ENCODE peak calls at places on chromosomes 11 and 22, in eight cellular contexts. One of them, this sample, is unnamed.
A peak's percentile ranks its signal among the peaks of the same experiment; 100 is the strongest.

GRCh38 chr11:64409707-64410395 is 50.9 kb downstream of the RPS6KA4 start:
- DNase-seq in aorta: no peak
- DNase-seq in mammary epithelial cell: no peak
- DNase-seq in GM23248: peak; percentile 12
- DNase-seq in AG04450: no peak
- DNase-seq in RWPE2: no peak
- DNase-seq in uterus: peak; percentile 62
- DNase-seq in transverse colon: peak; percentile 26
- DNase-seq in this sample: peak; percentile 67

GRCh38 chr11:89458646-89459045 is 32.5 kb downstream of the NOX4 start:
- DNase-seq in AG04450: no peak
- DNase-seq in transverse colon: no peak
- DNase-seq in uterus: no peak
- DNase-seq in GM23248: no peak
- DNase-seq in RWPE2: no peak
- DNase-seq in mammary epithelial cell: no peak
- DNase-seq in aorta: no peak
- DNase-seq in this sample: no peak

GRCh38 chr11:14626650-14627049 is 17.0 kb upstream of the PDE3B start:
- DNase-seq in AG04450: no peak
- DNase-seq in transverse colon: no peak
- DNase-seq in aorta: no peak
- DNase-seq in uterus: no peak
- DNase-seq in RWPE2: no peak
- DNase-seq in GM23248: no peak
- DNase-seq in mammary epithelial cell: no peak
- DNase-seq in this sample: no peak

GRCh38 chr22:26550498-26551033 is 38.3 kb upstream of the TFIP11 start:
- DNase-seq in aorta: peak; percentile 76
- DNase-seq in mammary epithelial cell: no peak
- DNase-seq in AG04450: peak; percentile 76
- DNase-seq in transverse colon: no peak
- DNase-seq in GM23248: peak; percentile 85
- DNase-seq in uterus: peak; percentile 19
- DNase-seq in RWPE2: no peak
- DNase-seq in this sample: no peak

GRCh38 chr11:120627535-120628163 is 116.1 kb downstream of the GRIK4 start:
- DNase-seq in transverse colon: no peak
- DNase-seq in RWPE2: no peak
- DNase-seq in GM23248: no peak
- DNase-seq in AG04450: no peak
- DNase-seq in aorta: no peak
- DNase-seq in mammary epithelial cell: no peak
- DNase-seq in uterus: no peak
- DNase-seq in this sample: no peak

GRCh38 chr11:47533690-47534135 is 19.2 kb downstream of the CELF1 start:
- DNase-seq in aorta: no peak
- DNase-seq in GM23248: peak; percentile 75
- DNase-seq in mammary epithelial cell: no peak
- DNase-seq in transverse colon: no peak
- DNase-seq in AG04450: no peak
- DNase-seq in uterus: no peak
- DNase-seq in RWPE2: no peak
- DNase-seq in this sample: no peak

GRCh38 chr11:112558691-112559090 is 298.0 kb upstream of the PLET1 start:
- DNase-seq in aorta: no peak
- DNase-seq in mammary epithelial cell: no peak
- DNase-seq in uterus: no peak
- DNase-seq in RWPE2: no peak
- DNase-seq in GM23248: no peak
- DNase-seq in AG04450: no peak
- DNase-seq in transverse colon: no peak
- DNase-seq in this sample: no peak

GRCh38 chr11:123063396-123064267 is 1.7 kb upstream of the HSPA8 start:
- DNase-seq in AG04450: no peak
- DNase-seq in GM23248: peak; percentile 78
- DNase-seq in transverse colon: peak; percentile 52
- DNase-seq in uterus: peak; percentile 32
- DNase-seq in RWPE2: no peak
- DNase-seq in mammary epithelial cell: peak; percentile 60
- DNase-seq in aorta: peak; percentile 65
- DNase-seq in this sample: no peak

GRCh38 chr22:37485006-37485713 is 1.0 kb downstream of the MFNG start:
- DNase-seq in aorta: peak; percentile 69
- DNase-seq in AG04450: no peak
- DNase-seq in uterus: no peak
- DNase-seq in RWPE2: no peak
- DNase-seq in GM23248: no peak
- DNase-seq in mammary epithelial cell: no peak
- DNase-seq in transverse colon: no peak
- DNase-seq in this sample: no peak

GRCh38 chr11:107593941-107594340 is 3.0 kb downstream of the ELMOD1 start:
- DNase-seq in RWPE2: no peak
- DNase-seq in GM23248: no peak
- DNase-seq in aorta: no peak
- DNase-seq in AG04450: no peak
- DNase-seq in transverse colon: no peak
- DNase-seq in uterus: no peak
- DNase-seq in mammary epithelial cell: no peak
- DNase-seq in this sample: peak; percentile 36

GRCh38 chr11:107592813-107593212 is 1.9 kb downstream of the ELMOD1 start:
- DNase-seq in RWPE2: no peak
- DNase-seq in transverse colon: no peak
- DNase-seq in GM23248: peak; percentile 17
- DNase-seq in AG04450: no peak
- DNase-seq in uterus: no peak
- DNase-seq in aorta: no peak
- DNase-seq in mammary epithelial cell: no peak
- DNase-seq in this sample: peak; percentile 21

GRCh38 chr11:107598225-107599139 is 7.5 kb downstream of the ELMOD1 start:
- DNase-seq in GM23248: peak; percentile 54
- DNase-seq in uterus: no peak
- DNase-seq in mammary epithelial cell: no peak
- DNase-seq in RWPE2: no peak
- DNase-seq in aorta: no peak
- DNase-seq in transverse colon: no peak
- DNase-seq in AG04450: no peak
- DNase-seq in this sample: peak; percentile 46
- H3K27me3 ChIP-seq in GM23248: peaks cover 6% of the 10 kb centered on the region
- H3K27me3 ChIP-seq in uterus: no peaks in the 10 kb centered on the region
- H3K27me3 ChIP-seq in mammary epithelial cell: peaks cover 3% of the 10 kb centered on the region
- H3K27me3 ChIP-seq in RWPE2: peaks cover 18% of the 10 kb centered on the region
- H3K27me3 ChIP-seq in aorta: no peaks in the 10 kb centered on the region
- H3K27me3 ChIP-seq in transverse colon: peaks cover 34% of the 10 kb centered on the region
- H3K27me3 ChIP-seq in AG04450: peaks cover 14% of the 10 kb centered on the region
- H3K27me3 ChIP-seq in this sample: peaks cover 6% of the 10 kb centered on the region

DNA sequence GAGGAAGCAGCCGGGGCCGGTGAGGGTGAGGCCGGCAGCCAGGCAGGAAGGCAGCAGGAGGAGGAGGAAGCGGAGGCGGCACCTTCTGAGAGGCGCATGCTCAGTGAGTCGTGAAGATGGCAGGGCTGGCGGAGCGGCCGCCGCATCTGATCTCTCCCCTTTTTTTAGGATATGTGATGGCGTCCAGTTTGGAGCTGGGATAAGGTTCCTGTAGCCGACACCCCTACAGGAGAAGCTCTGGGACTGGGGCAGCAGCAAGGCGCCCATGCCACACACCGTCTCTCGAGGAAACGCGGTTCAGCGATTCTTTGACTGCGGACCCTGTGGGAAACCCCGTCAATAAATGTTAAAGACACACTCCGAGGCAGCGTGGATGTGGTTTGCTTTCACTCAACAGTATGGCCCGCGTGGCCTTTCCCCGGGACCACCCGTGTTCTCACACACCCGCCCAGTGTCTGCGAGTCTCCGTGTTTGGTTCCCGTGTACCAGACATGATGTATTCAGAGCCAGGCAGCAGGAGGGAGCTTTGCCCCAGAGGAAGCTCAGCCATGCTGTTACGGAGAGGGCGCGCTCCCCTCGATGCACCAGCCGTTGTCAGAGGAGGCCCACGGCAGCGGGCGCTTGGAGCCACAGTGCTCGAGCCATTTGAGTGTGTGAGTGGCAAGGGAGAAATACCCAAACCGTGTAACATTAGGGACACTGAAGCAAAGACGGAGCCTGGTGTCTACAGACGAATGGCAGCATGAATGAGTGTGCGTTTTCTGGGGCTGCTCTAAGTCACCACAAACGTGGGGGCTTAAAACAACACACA is 27.7 kb upstream of the PARVB start:
- DNase-seq in uterus: no peak
- DNase-seq in AG04450: no peak
- DNase-seq in RWPE2: no peak
- DNase-seq in mammary epithelial cell: no peak
- DNase-seq in transverse colon: peak; percentile 67
- DNase-seq in aorta: peak; percentile 81
- DNase-seq in GM23248: no peak
- DNase-seq in this sample: no peak
- H3K4me3 ChIP-seq in uterus: no peak overlapping the region
- H3K4me3 ChIP-seq in AG04450: no peak overlapping the region
- H3K4me3 ChIP-seq in RWPE2: no peak overlapping the region
- H3K4me3 ChIP-seq in mammary epithelial cell: no peak overlapping the region
- H3K4me3 ChIP-seq in transverse colon: peak overlapping the region; percentile 4
- H3K4me3 ChIP-seq in aorta: no peak overlapping the region
- H3K4me3 ChIP-seq in GM23248: no peak overlapping the region
- H3K4me3 ChIP-seq in this sample: no peak overlapping the region

GRCh38 chr11:35550374-35551036 is 25.1 kb upstream of the PAMR1 start:
- DNase-seq in AG04450: no peak
- DNase-seq in RWPE2: no peak
- DNase-seq in aorta: no peak
- DNase-seq in mammary epithelial cell: no peak
- DNase-seq in transverse colon: no peak
- DNase-seq in GM23248: peak; percentile 52
- DNase-seq in uterus: no peak
- DNase-seq in this sample: no peak

GRCh38 chr11:35549787-35550186 is 24.4 kb upstream of the PAMR1 start:
- DNase-seq in RWPE2: peak; percentile 65
- DNase-seq in AG04450: peak; percentile 95
- DNase-seq in uterus: no peak
- DNase-seq in transverse colon: no peak
- DNase-seq in mammary epithelial cell: peak; percentile 91
- DNase-seq in aorta: no peak
- DNase-seq in GM23248: peak; percentile 97
- DNase-seq in this sample: peak; percentile 17

GRCh38 chr11:35546317-35546716 is 20.9 kb upstream of the PAMR1 start:
- DNase-seq in transverse colon: no peak
- DNase-seq in RWPE2: no peak
- DNase-seq in uterus: no peak
- DNase-seq in aorta: no peak
- DNase-seq in AG04450: no peak
- DNase-seq in mammary epithelial cell: no peak
- DNase-seq in GM23248: no peak
- DNase-seq in this sample: no peak

GRCh38 chr11:35545604-35546003 is 20.2 kb upstream of the PAMR1 start:
- DNase-seq in transverse colon: no peak
- DNase-seq in AG04450: no peak
- DNase-seq in GM23248: no peak
- DNase-seq in aorta: no peak
- DNase-seq in RWPE2: no peak
- DNase-seq in mammary epithelial cell: no peak
- DNase-seq in uterus: no peak
- DNase-seq in this sample: no peak

DNA sequence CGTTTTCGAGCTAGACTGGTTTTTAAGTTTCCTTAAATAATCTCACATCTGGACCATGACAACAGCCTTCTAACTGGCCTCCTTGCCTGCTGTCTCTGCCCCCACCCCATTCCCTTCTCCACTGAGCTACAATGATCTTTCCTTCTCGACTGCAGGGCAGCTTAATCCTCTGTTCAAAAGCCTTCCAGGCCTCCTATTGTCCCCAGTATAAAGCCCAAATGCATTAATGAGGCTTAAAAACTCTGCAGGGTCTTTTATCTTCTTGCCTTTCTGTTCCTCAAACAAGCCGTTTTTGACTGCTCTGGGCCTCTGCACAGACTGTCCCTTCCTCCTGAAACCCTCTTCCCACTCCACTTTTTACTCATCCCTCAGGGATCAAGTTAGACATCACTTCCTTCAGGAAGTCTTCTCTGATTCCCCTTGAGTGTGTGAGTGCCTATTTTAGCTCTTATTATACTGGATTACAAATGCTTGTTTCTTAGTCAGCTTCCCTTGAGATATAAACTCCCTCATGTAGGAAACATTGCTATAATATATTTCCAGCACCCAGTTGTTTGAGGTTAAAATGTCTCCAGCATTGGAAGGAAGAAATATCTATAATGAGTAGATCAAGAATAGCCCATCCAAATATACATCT is 23.6 kb upstream of the PAMR1 start:
- DNase-seq in aorta: no peak
- DNase-seq in AG04450: no peak
- DNase-seq in mammary epithelial cell: no peak
- DNase-seq in GM23248: peak; percentile 69
- DNase-seq in transverse colon: no peak
- DNase-seq in RWPE2: no peak
- DNase-seq in uterus: no peak
- DNase-seq in this sample: peak; percentile 43
- H3K27me3 ChIP-seq in aorta: no peaks in the 10 kb centered on the region
- H3K27me3 ChIP-seq in AG04450: no peaks in the 10 kb centered on the region
- H3K27me3 ChIP-seq in mammary epithelial cell: no peaks in the 10 kb centered on the region
- H3K27me3 ChIP-seq in GM23248: no peaks in the 10 kb centered on the region
- H3K27me3 ChIP-seq in transverse colon: no peaks in the 10 kb centered on the region
- H3K27me3 ChIP-seq in RWPE2: no peaks in the 10 kb centered on the region
- H3K27me3 ChIP-seq in uterus: no peaks in the 10 kb centered on the region
- H3K27me3 ChIP-seq in this sample: no peaks in the 10 kb centered on the region

GRCh38 chr11:19597876-19598275 is 114.8 kb upstream of the NAV2 start:
- DNase-seq in mammary epithelial cell: no peak
- DNase-seq in uterus: no peak
- DNase-seq in RWPE2: no peak
- DNase-seq in GM23248: peak; percentile 37
- DNase-seq in aorta: peak; percentile 59
- DNase-seq in transverse colon: no peak
- DNase-seq in AG04450: no peak
- DNase-seq in this sample: peak; percentile 46

GRCh38 chr11:19594326-19594725 is 118.3 kb upstream of the NAV2 start:
- DNase-seq in RWPE2: no peak
- DNase-seq in AG04450: no peak
- DNase-seq in mammary epithelial cell: no peak
- DNase-seq in uterus: no peak
- DNase-seq in aorta: no peak
- DNase-seq in transverse colon: no peak
- DNase-seq in GM23248: peak; percentile 55
- DNase-seq in this sample: no peak

GRCh38 chr11:19595499-19595839 is 117.2 kb upstream of the NAV2 start:
- DNase-seq in AG04450: no peak
- DNase-seq in aorta: no peak
- DNase-seq in GM23248: no peak
- DNase-seq in uterus: no peak
- DNase-seq in mammary epithelial cell: no peak
- DNase-seq in transverse colon: no peak
- DNase-seq in RWPE2: no peak
- DNase-seq in this sample: no peak

GRCh38 chr11:19597194-19597593 is 115.4 kb upstream of the NAV2 start:
- DNase-seq in transverse colon: no peak
- DNase-seq in AG04450: no peak
- DNase-seq in RWPE2: no peak
- DNase-seq in GM23248: peak; percentile 91
- DNase-seq in aorta: no peak
- DNase-seq in uterus: no peak
- DNase-seq in mammary epithelial cell: peak; percentile 50
- DNase-seq in this sample: no peak

GRCh38 chr11:19595840-19596751 is 116.5 kb upstream of the NAV2 start:
- DNase-seq in mammary epithelial cell: peak; percentile 75
- DNase-seq in transverse colon: no peak
- DNase-seq in uterus: peak; percentile 25
- DNase-seq in GM23248: peak; percentile 94
- DNase-seq in aorta: peak; percentile 89
- DNase-seq in AG04450: peak; percentile 55
- DNase-seq in RWPE2: no peak
- DNase-seq in this sample: no peak
- H3K4me3 ChIP-seq in mammary epithelial cell: no peak overlapping the region
- H3K4me3 ChIP-seq in transverse colon: no peak overlapping the region
- H3K4me3 ChIP-seq in uterus: no peak overlapping the region
- H3K4me3 ChIP-seq in GM23248: peak overlapping the region; percentile 16
- H3K4me3 ChIP-seq in aorta: no peak overlapping the region
- H3K4me3 ChIP-seq in AG04450: no peak overlapping the region
- H3K4me3 ChIP-seq in RWPE2: no peak overlapping the region
- H3K4me3 ChIP-seq in this sample: no peak overlapping the region